ENCODE peak calls at places on chromosomes 2 and 18, in ten cellular contexts. One of them, this sample, is unnamed.

GRCh38 chr2:237345891-237346640 is 67.9 kb downstream of the COL6A3 start:
- DNase-seq in activated naive CD4-positive, alpha-beta T cell: no peak
- DNase-seq in activated T-cell treated with anti-CD3 and anti-CD28 coated beads, Interleukin-2, amount 50 U/mL, for 72 hours: no peak
- DNase-seq in colonic mucosa: no peak
- DNase-seq in gastrocnemius medialis: no peak
- DNase-seq in mucosa of gallbladder: no peak
- DNase-seq in stimulated activated CD8-positive, alpha-beta memory T cell treated with anti-CD3 and anti-CD28 coated beads, Interleukin-15, amount 100 ng/mL, for 1 hour: no peak
- DNase-seq in effector memory CD8-positive, alpha-beta T cell: no peak
- DNase-seq in Daoy: peak; percentile 71
- DNase-seq in nephron progenitor cell: no peak
- DNase-seq in this sample: no peak

GRCh38 chr18:11066038-11066437 is 83.3 kb downstream of the PIEZO2 start:
- DNase-seq in activated naive CD4-positive, alpha-beta T cell: no peak
- DNase-seq in colonic mucosa: no peak
- DNase-seq in gastrocnemius medialis: no peak
- DNase-seq in Daoy: no peak
- DNase-seq in mucosa of gallbladder: no peak
- DNase-seq in effector memory CD8-positive, alpha-beta T cell: no peak
- DNase-seq in nephron progenitor cell: no peak
- DNase-seq in stimulated activated CD8-positive, alpha-beta memory T cell treated with anti-CD3 and anti-CD28 coated beads, Interleukin-15, amount 100 ng/mL, for 1 hour: no peak
- DNase-seq in activated T-cell treated with anti-CD3 and anti-CD28 coated beads, Interleukin-2, amount 50 U/mL, for 72 hours: no peak
- DNase-seq in this sample: no peak

GRCh38 chr2:176502619-176503018 is 233.4 kb downstream of the MTX2 start:
- DNase-seq in gastrocnemius medialis: no peak
- DNase-seq in Daoy: no peak
- DNase-seq in nephron progenitor cell: no peak
- DNase-seq in activated T-cell treated with anti-CD3 and anti-CD28 coated beads, Interleukin-2, amount 50 U/mL, for 72 hours: no peak
- DNase-seq in mucosa of gallbladder: no peak
- DNase-seq in colonic mucosa: no peak
- DNase-seq in stimulated activated CD8-positive, alpha-beta memory T cell treated with anti-CD3 and anti-CD28 coated beads, Interleukin-15, amount 100 ng/mL, for 1 hour: no peak
- DNase-seq in effector memory CD8-positive, alpha-beta T cell: no peak
- DNase-seq in activated naive CD4-positive, alpha-beta T cell: no peak
- DNase-seq in this sample: no peak

GRCh38 chr2:96147593-96148201 is 2.5 kb upstream of the DUSP2 start:
- DNase-seq in colonic mucosa: no peak
- DNase-seq in stimulated activated CD8-positive, alpha-beta memory T cell treated with anti-CD3 and anti-CD28 coated beads, Interleukin-15, amount 100 ng/mL, for 1 hour: no peak
- DNase-seq in mucosa of gallbladder: no peak
- DNase-seq in effector memory CD8-positive, alpha-beta T cell: no peak
- DNase-seq in activated naive CD4-positive, alpha-beta T cell: no peak
- DNase-seq in nephron progenitor cell: no peak
- DNase-seq in gastrocnemius medialis: peak; percentile 8
- DNase-seq in Daoy: no peak
- DNase-seq in activated T-cell treated with anti-CD3 and anti-CD28 coated beads, Interleukin-2, amount 50 U/mL, for 72 hours: peak; percentile 55
- DNase-seq in this sample: no peak

GRCh38 chr2:30684996-30685395 is 122.2 kb downstream of the CAPN13 start:
- DNase-seq in activated T-cell treated with anti-CD3 and anti-CD28 coated beads, Interleukin-2, amount 50 U/mL, for 72 hours: no peak
- DNase-seq in Daoy: no peak
- DNase-seq in colonic mucosa: no peak
- DNase-seq in mucosa of gallbladder: peak; percentile 6
- DNase-seq in gastrocnemius medialis: no peak
- DNase-seq in nephron progenitor cell: no peak
- DNase-seq in stimulated activated CD8-positive, alpha-beta memory T cell treated with anti-CD3 and anti-CD28 coated beads, Interleukin-15, amount 100 ng/mL, for 1 hour: no peak
- DNase-seq in activated naive CD4-positive, alpha-beta T cell: no peak
- DNase-seq in effector memory CD8-positive, alpha-beta T cell: no peak
- DNase-seq in this sample: no peak

GRCh38 chr18:26551217-26551708 is 2.9 kb upstream of the KCTD1 start:
- DNase-seq in mucosa of gallbladder: no peak
- DNase-seq in stimulated activated CD8-positive, alpha-beta memory T cell treated with anti-CD3 and anti-CD28 coated beads, Interleukin-15, amount 100 ng/mL, for 1 hour: no peak
- DNase-seq in activated T-cell treated with anti-CD3 and anti-CD28 coated beads, Interleukin-2, amount 50 U/mL, for 72 hours: no peak
- DNase-seq in nephron progenitor cell: no peak
- DNase-seq in effector memory CD8-positive, alpha-beta T cell: no peak
- DNase-seq in activated naive CD4-positive, alpha-beta T cell: no peak
- DNase-seq in colonic mucosa: no peak
- DNase-seq in Daoy: no peak
- DNase-seq in gastrocnemius medialis: no peak
- DNase-seq in this sample: no peak

GRCh38 chr2:88671786-88672427 is 19.6 kb upstream of the RPIA start:
- DNase-seq in gastrocnemius medialis: no peak
- DNase-seq in mucosa of gallbladder: no peak
- DNase-seq in nephron progenitor cell: peak; percentile 9
- DNase-seq in effector memory CD8-positive, alpha-beta T cell: peak; percentile 24
- DNase-seq in Daoy: peak; percentile 32
- DNase-seq in stimulated activated CD8-positive, alpha-beta memory T cell treated with anti-CD3 and anti-CD28 coated beads, Interleukin-15, amount 100 ng/mL, for 1 hour: no peak
- DNase-seq in activated T-cell treated with anti-CD3 and anti-CD28 coated beads, Interleukin-2, amount 50 U/mL, for 72 hours: no peak
- DNase-seq in colonic mucosa: no peak
- DNase-seq in activated naive CD4-positive, alpha-beta T cell: no peak
- DNase-seq in this sample: no peak

GRCh38 chr18:35923939-35924338 is 48.5 kb upstream of the RMP24 start:
- DNase-seq in nephron progenitor cell: no peak
- DNase-seq in activated naive CD4-positive, alpha-beta T cell: no peak
- DNase-seq in activated T-cell treated with anti-CD3 and anti-CD28 coated beads, Interleukin-2, amount 50 U/mL, for 72 hours: no peak
- DNase-seq in colonic mucosa: no peak
- DNase-seq in effector memory CD8-positive, alpha-beta T cell: no peak
- DNase-seq in stimulated activated CD8-positive, alpha-beta memory T cell treated with anti-CD3 and anti-CD28 coated beads, Interleukin-15, amount 100 ng/mL, for 1 hour: no peak
- DNase-seq in gastrocnemius medialis: no peak
- DNase-seq in mucosa of gallbladder: no peak
- DNase-seq in Daoy: no peak
- DNase-seq in this sample: no peak

GRCh38 chr2:75100691-75101236 is 98.6 kb downstream of the TACR1 start:
- DNase-seq in colonic mucosa: no peak
- DNase-seq in gastrocnemius medialis: no peak
- DNase-seq in mucosa of gallbladder: no peak
- DNase-seq in activated T-cell treated with anti-CD3 and anti-CD28 coated beads, Interleukin-2, amount 50 U/mL, for 72 hours: no peak
- DNase-seq in Daoy: no peak
- DNase-seq in effector memory CD8-positive, alpha-beta T cell: no peak
- DNase-seq in stimulated activated CD8-positive, alpha-beta memory T cell treated with anti-CD3 and anti-CD28 coated beads, Interleukin-15, amount 100 ng/mL, for 1 hour: no peak
- DNase-seq in activated naive CD4-positive, alpha-beta T cell: no peak
- DNase-seq in nephron progenitor cell: no peak
- DNase-seq in this sample: no peak

GRCh38 chr2:152222975-152223638 is 47.5 kb upstream of the STAM2 start:
- DNase-seq in activated T-cell treated with anti-CD3 and anti-CD28 coated beads, Interleukin-2, amount 50 U/mL, for 72 hours: no peak
- DNase-seq in activated naive CD4-positive, alpha-beta T cell: no peak
- DNase-seq in nephron progenitor cell: no peak
- DNase-seq in effector memory CD8-positive, alpha-beta T cell: no peak
- DNase-seq in colonic mucosa: peak; percentile 58
- DNase-seq in Daoy: peak; percentile 81
- DNase-seq in stimulated activated CD8-positive, alpha-beta memory T cell treated with anti-CD3 and anti-CD28 coated beads, Interleukin-15, amount 100 ng/mL, for 1 hour: no peak
- DNase-seq in gastrocnemius medialis: peak; percentile 31
- DNase-seq in mucosa of gallbladder: peak; percentile 55
- DNase-seq in this sample: peak; percentile 35

GRCh38 chr2:158745067-158745865 is 49.9 kb upstream of the DAPL1 start:
- DNase-seq in mucosa of gallbladder: peak; percentile 59
- DNase-seq in nephron progenitor cell: peak; percentile 60
- DNase-seq in gastrocnemius medialis: no peak
- DNase-seq in colonic mucosa: peak; percentile 46
- DNase-seq in stimulated activated CD8-positive, alpha-beta memory T cell treated with anti-CD3 and anti-CD28 coated beads, Interleukin-15, amount 100 ng/mL, for 1 hour: no peak
- DNase-seq in Daoy: peak; percentile 46
- DNase-seq in activated T-cell treated with anti-CD3 and anti-CD28 coated beads, Interleukin-2, amount 50 U/mL, for 72 hours: peak; percentile 45
- DNase-seq in effector memory CD8-positive, alpha-beta T cell: no peak
- DNase-seq in activated naive CD4-positive, alpha-beta T cell: no peak
- DNase-seq in this sample: no peak

GRCh38 chr2:134670955-134671354 is 47.8 kb downstream of the TMEM163 start:
- DNase-seq in nephron progenitor cell: no peak
- DNase-seq in activated T-cell treated with anti-CD3 and anti-CD28 coated beads, Interleukin-2, amount 50 U/mL, for 72 hours: no peak
- DNase-seq in gastrocnemius medialis: no peak
- DNase-seq in colonic mucosa: no peak
- DNase-seq in stimulated activated CD8-positive, alpha-beta memory T cell treated with anti-CD3 and anti-CD28 coated beads, Interleukin-15, amount 100 ng/mL, for 1 hour: no peak
- DNase-seq in activated naive CD4-positive, alpha-beta T cell: no peak
- DNase-seq in mucosa of gallbladder: peak; percentile 62
- DNase-seq in effector memory CD8-positive, alpha-beta T cell: no peak
- DNase-seq in Daoy: no peak
- DNase-seq in this sample: no peak

GRCh38 chr2:8615252-8616083 is 66.4 kb upstream of the ID2 start:
- DNase-seq in gastrocnemius medialis: no peak
- DNase-seq in effector memory CD8-positive, alpha-beta T cell: no peak
- DNase-seq in nephron progenitor cell: no peak
- DNase-seq in activated T-cell treated with anti-CD3 and anti-CD28 coated beads, Interleukin-2, amount 50 U/mL, for 72 hours: no peak
- DNase-seq in colonic mucosa: no peak
- DNase-seq in mucosa of gallbladder: no peak
- DNase-seq in Daoy: no peak
- DNase-seq in activated naive CD4-positive, alpha-beta T cell: no peak
- DNase-seq in stimulated activated CD8-positive, alpha-beta memory T cell treated with anti-CD3 and anti-CD28 coated beads, Interleukin-15, amount 100 ng/mL, for 1 hour: no peak
- DNase-seq in this sample: no peak

GRCh38 chr2:128381001-128381938 is 62.6 kb upstream of the HS6ST1 start:
- DNase-seq in effector memory CD8-positive, alpha-beta T cell: no peak
- DNase-seq in colonic mucosa: no peak
- DNase-seq in activated T-cell treated with anti-CD3 and anti-CD28 coated beads, Interleukin-2, amount 50 U/mL, for 72 hours: no peak
- DNase-seq in stimulated activated CD8-positive, alpha-beta memory T cell treated with anti-CD3 and anti-CD28 coated beads, Interleukin-15, amount 100 ng/mL, for 1 hour: no peak
- DNase-seq in gastrocnemius medialis: peak; percentile 3
- DNase-seq in nephron progenitor cell: peak; percentile 70
- DNase-seq in Daoy: no peak
- DNase-seq in mucosa of gallbladder: no peak
- DNase-seq in activated naive CD4-positive, alpha-beta T cell: no peak
- DNase-seq in this sample: no peak

GRCh38 chr2:171807831-171808393 is 86.1 kb downstream of the SLC25A12 start:
- DNase-seq in stimulated activated CD8-positive, alpha-beta memory T cell treated with anti-CD3 and anti-CD28 coated beads, Interleukin-15, amount 100 ng/mL, for 1 hour: no peak
- DNase-seq in Daoy: no peak
- DNase-seq in colonic mucosa: no peak
- DNase-seq in effector memory CD8-positive, alpha-beta T cell: no peak
- DNase-seq in gastrocnemius medialis: no peak
- DNase-seq in nephron progenitor cell: no peak
- DNase-seq in activated naive CD4-positive, alpha-beta T cell: no peak
- DNase-seq in mucosa of gallbladder: no peak
- DNase-seq in activated T-cell treated with anti-CD3 and anti-CD28 coated beads, Interleukin-2, amount 50 U/mL, for 72 hours: no peak
- DNase-seq in this sample: no peak

GRCh38 chr2:64204006-64204632 is 59.9 kb upstream of the PELI1 start:
- DNase-seq in gastrocnemius medialis: no peak
- DNase-seq in activated naive CD4-positive, alpha-beta T cell: peak; percentile 4
- DNase-seq in colonic mucosa: peak; percentile 37
- DNase-seq in Daoy: peak; percentile 73
- DNase-seq in stimulated activated CD8-positive, alpha-beta memory T cell treated with anti-CD3 and anti-CD28 coated beads, Interleukin-15, amount 100 ng/mL, for 1 hour: no peak
- DNase-seq in mucosa of gallbladder: peak; percentile 18
- DNase-seq in activated T-cell treated with anti-CD3 and anti-CD28 coated beads, Interleukin-2, amount 50 U/mL, for 72 hours: peak; percentile 40
- DNase-seq in effector memory CD8-positive, alpha-beta T cell: no peak
- DNase-seq in nephron progenitor cell: no peak
- DNase-seq in this sample: no peak

GRCh38 chr2:208320686-208321085 is 54.6 kb downstream of the PIKFYVE start:
- DNase-seq in nephron progenitor cell: no peak
- DNase-seq in colonic mucosa: no peak
- DNase-seq in Daoy: no peak
- DNase-seq in gastrocnemius medialis: peak; percentile 75
- DNase-seq in stimulated activated CD8-positive, alpha-beta memory T cell treated with anti-CD3 and anti-CD28 coated beads, Interleukin-15, amount 100 ng/mL, for 1 hour: no peak
- DNase-seq in activated T-cell treated with anti-CD3 and anti-CD28 coated beads, Interleukin-2, amount 50 U/mL, for 72 hours: no peak
- DNase-seq in activated naive CD4-positive, alpha-beta T cell: no peak
- DNase-seq in mucosa of gallbladder: no peak
- DNase-seq in effector memory CD8-positive, alpha-beta T cell: no peak
- DNase-seq in this sample: no peak

GRCh38 chr2:68745006-68745405 is 10.4 kb downstream of the ARHGAP25 start:
- DNase-seq in activated naive CD4-positive, alpha-beta T cell: no peak
- DNase-seq in gastrocnemius medialis: no peak
- DNase-seq in nephron progenitor cell: no peak
- DNase-seq in Daoy: no peak
- DNase-seq in stimulated activated CD8-positive, alpha-beta memory T cell treated with anti-CD3 and anti-CD28 coated beads, Interleukin-15, amount 100 ng/mL, for 1 hour: no peak
- DNase-seq in effector memory CD8-positive, alpha-beta T cell: no peak
- DNase-seq in activated T-cell treated with anti-CD3 and anti-CD28 coated beads, Interleukin-2, amount 50 U/mL, for 72 hours: peak; percentile 58
- DNase-seq in colonic mucosa: peak; percentile 4
- DNase-seq in mucosa of gallbladder: peak; percentile 9
- DNase-seq in this sample: no peak

GRCh38 chr18:70024088-70024487 is 76.4 kb upstream of the CD226 start:
- DNase-seq in stimulated activated CD8-positive, alpha-beta memory T cell treated with anti-CD3 and anti-CD28 coated beads, Interleukin-15, amount 100 ng/mL, for 1 hour: no peak
- DNase-seq in effector memory CD8-positive, alpha-beta T cell: no peak
- DNase-seq in activated T-cell treated with anti-CD3 and anti-CD28 coated beads, Interleukin-2, amount 50 U/mL, for 72 hours: no peak
- DNase-seq in mucosa of gallbladder: no peak
- DNase-seq in colonic mucosa: no peak
- DNase-seq in Daoy: no peak
- DNase-seq in activated naive CD4-positive, alpha-beta T cell: no peak
- DNase-seq in nephron progenitor cell: no peak
- DNase-seq in gastrocnemius medialis: no peak
- DNase-seq in this sample: no peak

GRCh38 chr2:28445448-28446258 is 50.2 kb upstream of the PLB1 start:
- DNase-seq in activated naive CD4-positive, alpha-beta T cell: no peak
- DNase-seq in stimulated activated CD8-positive, alpha-beta memory T cell treated with anti-CD3 and anti-CD28 coated beads, Interleukin-15, amount 100 ng/mL, for 1 hour: no peak
- DNase-seq in Daoy: peak; percentile 96
- DNase-seq in effector memory CD8-positive, alpha-beta T cell: no peak
- DNase-seq in colonic mucosa: no peak
- DNase-seq in gastrocnemius medialis: peak; percentile 31
- DNase-seq in mucosa of gallbladder: no peak
- DNase-seq in nephron progenitor cell: no peak
- DNase-seq in activated T-cell treated with anti-CD3 and anti-CD28 coated beads, Interleukin-2, amount 50 U/mL, for 72 hours: peak; percentile 83
- DNase-seq in this sample: no peak

GRCh38 chr2:64451051-64451450 is 2.9 kb upstream of the LGALSL start:
- DNase-seq in Daoy: no peak
- DNase-seq in effector memory CD8-positive, alpha-beta T cell: no peak
- DNase-seq in colonic mucosa: no peak
- DNase-seq in mucosa of gallbladder: no peak
- DNase-seq in nephron progenitor cell: no peak
- DNase-seq in stimulated activated CD8-positive, alpha-beta memory T cell treated with anti-CD3 and anti-CD28 coated beads, Interleukin-15, amount 100 ng/mL, for 1 hour: no peak
- DNase-seq in activated T-cell treated with anti-CD3 and anti-CD28 coated beads, Interleukin-2, amount 50 U/mL, for 72 hours: no peak
- DNase-seq in activated naive CD4-positive, alpha-beta T cell: no peak
- DNase-seq in gastrocnemius medialis: no peak
- DNase-seq in this sample: no peak

GRCh38 chr2:105592288-105592687 is 152.4 kb upstream of the NCK2 start:
- DNase-seq in colonic mucosa: no peak
- DNase-seq in mucosa of gallbladder: peak; percentile 85
- DNase-seq in activated naive CD4-positive, alpha-beta T cell: no peak
- DNase-seq in activated T-cell treated with anti-CD3 and anti-CD28 coated beads, Interleukin-2, amount 50 U/mL, for 72 hours: no peak
- DNase-seq in nephron progenitor cell: no peak
- DNase-seq in effector memory CD8-positive, alpha-beta T cell: no peak
- DNase-seq in stimulated activated CD8-positive, alpha-beta memory T cell treated with anti-CD3 and anti-CD28 coated beads, Interleukin-15, amount 100 ng/mL, for 1 hour: no peak
- DNase-seq in Daoy: no peak
- DNase-seq in gastrocnemius medialis: no peak
- DNase-seq in this sample: no peak

GRCh38 chr18:4541588-4541987 is 86.5 kb upstream of the DLGAP1 start:
- DNase-seq in gastrocnemius medialis: no peak
- DNase-seq in Daoy: no peak
- DNase-seq in activated naive CD4-positive, alpha-beta T cell: no peak
- DNase-seq in stimulated activated CD8-positive, alpha-beta memory T cell treated with anti-CD3 and anti-CD28 coated beads, Interleukin-15, amount 100 ng/mL, for 1 hour: no peak
- DNase-seq in effector memory CD8-positive, alpha-beta T cell: no peak
- DNase-seq in colonic mucosa: no peak
- DNase-seq in nephron progenitor cell: no peak
- DNase-seq in activated T-cell treated with anti-CD3 and anti-CD28 coated beads, Interleukin-2, amount 50 U/mL, for 72 hours: no peak
- DNase-seq in mucosa of gallbladder: no peak
- DNase-seq in this sample: no peak

GRCh38 chr2:152648336-152648735 is 68.9 kb downstream of the PRPF40A start:
- DNase-seq in mucosa of gallbladder: no peak
- DNase-seq in nephron progenitor cell: no peak
- DNase-seq in gastrocnemius medialis: no peak
- DNase-seq in Daoy: no peak
- DNase-seq in activated T-cell treated with anti-CD3 and anti-CD28 coated beads, Interleukin-2, amount 50 U/mL, for 72 hours: no peak
- DNase-seq in activated naive CD4-positive, alpha-beta T cell: no peak
- DNase-seq in colonic mucosa: peak; percentile 25
- DNase-seq in effector memory CD8-positive, alpha-beta T cell: no peak
- DNase-seq in stimulated activated CD8-positive, alpha-beta memory T cell treated with anti-CD3 and anti-CD28 coated beads, Interleukin-15, amount 100 ng/mL, for 1 hour: no peak
- DNase-seq in this sample: no peak

GRCh38 chr18:44897445-44898215 is 216.9 kb downstream of the SETBP1 start:
- DNase-seq in stimulated activated CD8-positive, alpha-beta memory T cell treated with anti-CD3 and anti-CD28 coated beads, Interleukin-15, amount 100 ng/mL, for 1 hour: no peak
- DNase-seq in effector memory CD8-positive, alpha-beta T cell: no peak
- DNase-seq in Daoy: no peak
- DNase-seq in mucosa of gallbladder: no peak
- DNase-seq in activated T-cell treated with anti-CD3 and anti-CD28 coated beads, Interleukin-2, amount 50 U/mL, for 72 hours: no peak
- DNase-seq in gastrocnemius medialis: no peak
- DNase-seq in activated naive CD4-positive, alpha-beta T cell: no peak
- DNase-seq in colonic mucosa: no peak
- DNase-seq in nephron progenitor cell: no peak
- DNase-seq in this sample: no peak

GRCh38 chr2:111071480-111072143 is 49.1 kb upstream of the BCL2L11 start:
- DNase-seq in gastrocnemius medialis: no peak
- DNase-seq in mucosa of gallbladder: no peak
- DNase-seq in effector memory CD8-positive, alpha-beta T cell: no peak
- DNase-seq in activated naive CD4-positive, alpha-beta T cell: no peak
- DNase-seq in activated T-cell treated with anti-CD3 and anti-CD28 coated beads, Interleukin-2, amount 50 U/mL, for 72 hours: no peak
- DNase-seq in nephron progenitor cell: no peak
- DNase-seq in colonic mucosa: no peak
- DNase-seq in Daoy: peak; percentile 92
- DNase-seq in stimulated activated CD8-positive, alpha-beta memory T cell treated with anti-CD3 and anti-CD28 coated beads, Interleukin-15, amount 100 ng/mL, for 1 hour: no peak
- DNase-seq in this sample: no peak

GRCh38 chr2:169768262-169768995 is 30.2 kb upstream of the SSB start:
- DNase-seq in nephron progenitor cell: no peak
- DNase-seq in activated naive CD4-positive, alpha-beta T cell: peak; percentile 6
- DNase-seq in activated T-cell treated with anti-CD3 and anti-CD28 coated beads, Interleukin-2, amount 50 U/mL, for 72 hours: peak; percentile 40
- DNase-seq in gastrocnemius medialis: no peak
- DNase-seq in effector memory CD8-positive, alpha-beta T cell: peak; percentile 24
- DNase-seq in colonic mucosa: peak; percentile 31
- DNase-seq in Daoy: no peak
- DNase-seq in mucosa of gallbladder: peak; percentile 13
- DNase-seq in stimulated activated CD8-positive, alpha-beta memory T cell treated with anti-CD3 and anti-CD28 coated beads, Interleukin-15, amount 100 ng/mL, for 1 hour: no peak
- DNase-seq in this sample: no peak